ENCODE peak calls at places on chromosomes 13 and 19, in ten cellular contexts. K, H, J, S, B, R, I, O, V and T are unnamed samples.

GRCh38 chr19:47228937-47229673 is 1.9 kb downstream of the BBC3 start:
- DNase-seq in J (no peak), K (peak), V (no peak), B (peak), H (peak), I (peak), S (peak), O (no peak), R (no peak), T (no peak)

GRCh38 chr19:43618921-43619261 is 538 bp downstream of the ZNF428 start:
- DNase-seq in B (no peak), S (no peak), J (no peak), R (no peak), K (peak), O (no peak), V (peak), I (peak), H (peak), T (no peak)

GRCh38 chr13:44271031-44271433 is 102.6 kb upstream of the SERP2 start:
- DNase-seq in B (peak), H (no peak), V (no peak), K (peak), J (no peak), R (no peak), O (no peak), S (peak), I (no peak), T (no peak)

GRCh38 chr13:113591750-113592149 is 7.2 kb downstream of the TFDP1 start:
- DNase-seq in J (no peak), I (peak), S (no peak), V (peak), B (no peak), R (no peak), H (no peak), O (no peak), K (no peak), T (peak)

GRCh38 chr13:75795274-75795673 is 159.1 kb downstream of the LMO7 start:
- DNase-seq in H (no peak), K (no peak), V (no peak), B (no peak), R (no peak), S (no peak), I (no peak), O (no peak), J (no peak), T (no peak)

GRCh38 chr13:113879506-113880360 is 15.9 kb upstream of the GAS6 start:
- DNase-seq in V (no peak), K (no peak), R (no peak), O (no peak), H (no peak), S (no peak), I (no peak), B (no peak), J (no peak), T (peak)

GRCh38 chr19:14565765-14566711 is 5.8 kb downstream of the NDUFB7 start:
- DNase-seq in K (no peak), J (no peak), O (no peak), R (no peak), B (no peak), S (no peak), H (no peak), V (no peak), I (no peak), T (no peak)

GRCh38 chr13:94435604-94436226 is 43.8 kb downstream of the DCT start:
- DNase-seq in V (no peak), B (peak), I (no peak), O (peak), R (no peak), H (peak), J (no peak), S (peak), K (peak), T (no peak)

GRCh38 chr19:29262085-29262484 is 49.1 kb upstream of the UQCRFS1 start:
- DNase-seq in R (no peak), J (no peak), K (no peak), I (no peak), O (no peak), H (no peak), V (no peak), S (no peak), B (no peak), T (no peak)

GRCh38 chr19:46239193-46239767 is 9.7 kb downstream of the IGFL1 start:
- DNase-seq in I (no peak), O (no peak), B (no peak), J (no peak), V (no peak), K (no peak), R (no peak), S (no peak), H (no peak), T (no peak)

GRCh38 chr13:28718538-28719226 is at the start of gene SLC46A3:
- DNase-seq in O (peak), I (peak), J (peak), V (peak), B (peak), H (peak), R (peak), S (peak), K (peak), T (peak)
- TF ChIP-seq CTCF in O (no peak), I (no peak), J (peak), V (peak), B (no peak), H (peak), R (no peak), S (no peak), K (no peak), T (peak)

GRCh38 chr13:45325806-45326205 is 15.2 kb downstream of the TPT1 start:
- DNase-seq in H (no peak), S (peak), J (peak), V (peak), O (no peak), I (no peak), B (peak), R (no peak), K (peak), T (no peak)
- TF ChIP-seq CTCF in H (no peak), S (no peak), J (no peak), V (no peak), O (peak), I (no peak), B (no peak), R (no peak), K (peak), T (no peak)

DNA sequence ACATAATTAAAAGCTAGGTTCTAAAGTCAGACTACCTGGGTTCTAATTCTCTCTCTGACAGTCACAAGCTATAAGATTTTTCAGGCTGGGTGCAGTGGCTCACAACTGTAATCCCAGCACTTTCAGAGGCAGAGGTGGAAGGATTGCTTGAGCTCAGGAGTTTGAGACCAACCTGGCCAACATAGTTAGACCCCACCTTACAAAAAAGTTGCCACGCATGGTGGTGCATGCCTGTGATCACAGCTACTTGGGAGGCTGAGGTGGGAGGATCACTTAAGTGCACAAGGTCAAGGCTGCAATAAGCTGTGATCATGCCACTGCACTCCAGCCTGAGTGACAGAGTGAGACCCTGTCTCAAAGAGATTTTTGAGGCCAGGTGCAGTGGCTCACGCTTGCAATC is 6.0 kb downstream of the NFKBID start:
- DNase-seq in I (no peak), S (no peak), R (no peak), H (no peak), O (no peak), V (no peak), J (no peak), K (no peak), B (no peak), T (no peak)
- TF ChIP-seq CTCF in I (no peak), S (no peak), R (no peak), H (no peak), O (no peak), V (no peak), J (no peak), K (no peak), B (no peak), T (no peak)

GRCh38 chr19:41366089-41366488 is 2.1 kb upstream of the B9D2 start:
- DNase-seq in R (no peak), V (no peak), H (peak), K (no peak), B (no peak), I (no peak), J (no peak), O (no peak), S (no peak), T (no peak)
- TF ChIP-seq CTCF in R (peak), V (peak), H (peak), K (peak), B (peak), I (no peak), J (no peak), O (no peak), S (no peak), T (no peak)

DNA sequence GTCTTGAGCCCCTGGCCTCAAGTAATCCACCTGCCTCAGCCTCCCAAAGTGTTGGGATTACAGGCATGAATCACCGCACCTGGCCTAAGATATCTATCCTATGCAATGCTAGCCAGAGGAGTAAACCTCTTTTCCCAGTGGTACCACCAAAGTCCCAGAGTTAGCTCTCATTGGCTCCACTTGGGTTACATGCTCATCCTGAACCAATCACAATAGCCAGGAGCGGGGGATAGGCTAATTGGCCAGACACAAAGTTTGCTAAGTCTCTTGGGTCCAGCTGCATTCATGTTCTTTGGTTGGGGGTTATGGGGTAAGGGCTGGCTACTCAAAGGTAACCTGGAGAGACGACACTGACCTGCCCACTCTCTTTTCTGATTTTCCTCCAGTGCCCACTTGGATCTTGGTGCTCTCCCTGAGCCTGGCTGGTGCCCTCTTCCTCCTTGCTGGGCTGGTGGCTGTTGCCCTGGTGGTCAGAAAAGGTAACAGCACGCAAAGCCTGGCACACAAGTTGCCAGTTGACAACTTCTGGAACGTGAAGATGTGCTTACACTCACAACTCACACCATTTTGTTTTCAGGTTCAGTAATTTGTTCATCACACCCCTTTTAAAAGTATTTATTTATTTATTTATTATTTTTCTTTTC is 7.8 kb downstream of the C19orf38 start:
- DNase-seq in B (peak), O (no peak), V (no peak), R (peak), H (peak), I (no peak), J (no peak), K (peak), S (no peak), T (no peak)
- TF ChIP-seq CTCF in B (peak), O (peak), V (peak), R (peak), H (peak), I (peak), J (peak), K (peak), S (peak), T (peak)

GRCh38 chr19:7408251-7408650 is 59.5 kb downstream of the ARHGEF18 start:
- DNase-seq in R (no peak), V (no peak), O (no peak), K (no peak), H (peak), I (no peak), J (no peak), B (no peak), S (no peak), T (no peak)
- TF ChIP-seq CTCF in R (no peak), V (no peak), O (no peak), K (no peak), H (no peak), I (no peak), J (no peak), B (no peak), S (no peak), T (no peak)

DNA sequence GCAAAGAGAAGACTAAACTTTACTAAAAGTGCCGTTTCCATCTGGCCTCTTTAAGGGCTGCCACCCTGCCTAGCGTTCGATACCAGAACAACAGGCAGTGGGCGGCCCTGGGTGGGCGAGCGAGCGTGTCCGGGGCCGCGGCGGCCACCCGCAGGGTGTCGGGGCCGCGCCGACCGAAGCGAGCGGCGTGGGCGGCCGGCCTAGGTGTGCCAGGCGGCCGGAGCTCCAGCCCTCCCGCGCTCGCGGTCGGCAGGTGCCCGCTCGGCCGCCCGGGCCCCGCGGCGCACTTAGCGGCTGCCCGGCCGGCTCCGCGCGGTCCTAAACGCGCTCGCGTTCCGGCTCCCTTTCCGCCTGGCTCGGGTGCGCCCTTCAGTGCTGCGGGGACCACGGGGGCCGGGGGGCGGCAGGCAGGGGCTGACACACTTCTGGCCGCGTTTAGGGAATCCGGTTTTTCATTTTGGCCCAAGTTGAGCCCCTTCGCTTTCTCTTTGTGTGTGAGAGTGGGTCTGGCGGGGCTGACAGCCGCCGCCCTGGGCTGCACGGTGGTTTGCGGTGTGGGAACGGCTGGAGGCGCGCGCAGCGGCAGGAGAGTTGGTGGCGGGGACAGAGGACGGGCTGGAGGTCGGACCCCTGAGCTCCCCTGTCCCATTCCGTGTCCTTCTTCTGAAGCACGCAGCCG is 2.9 kb downstream of the FGF9 start:
- DNase-seq in S (no peak), K (peak), I (peak), H (peak), J (no peak), O (no peak), B (peak), R (peak), V (no peak), T (no peak)
- TF ChIP-seq CTCF in S (no peak), K (no peak), I (no peak), H (no peak), J (peak), O (no peak), B (no peak), R (no peak), V (peak), T (peak)

GRCh38 chr13:86174632-86175031 is 375.4 kb upstream of the SLITRK6 start:
- DNase-seq in H (no peak), S (peak), O (no peak), V (no peak), J (no peak), R (no peak), I (no peak), K (no peak), B (no peak), T (no peak)
- TF ChIP-seq CTCF in H (no peak), S (peak), O (no peak), V (peak), J (no peak), R (no peak), I (no peak), K (no peak), B (no peak), T (peak)

DNA sequence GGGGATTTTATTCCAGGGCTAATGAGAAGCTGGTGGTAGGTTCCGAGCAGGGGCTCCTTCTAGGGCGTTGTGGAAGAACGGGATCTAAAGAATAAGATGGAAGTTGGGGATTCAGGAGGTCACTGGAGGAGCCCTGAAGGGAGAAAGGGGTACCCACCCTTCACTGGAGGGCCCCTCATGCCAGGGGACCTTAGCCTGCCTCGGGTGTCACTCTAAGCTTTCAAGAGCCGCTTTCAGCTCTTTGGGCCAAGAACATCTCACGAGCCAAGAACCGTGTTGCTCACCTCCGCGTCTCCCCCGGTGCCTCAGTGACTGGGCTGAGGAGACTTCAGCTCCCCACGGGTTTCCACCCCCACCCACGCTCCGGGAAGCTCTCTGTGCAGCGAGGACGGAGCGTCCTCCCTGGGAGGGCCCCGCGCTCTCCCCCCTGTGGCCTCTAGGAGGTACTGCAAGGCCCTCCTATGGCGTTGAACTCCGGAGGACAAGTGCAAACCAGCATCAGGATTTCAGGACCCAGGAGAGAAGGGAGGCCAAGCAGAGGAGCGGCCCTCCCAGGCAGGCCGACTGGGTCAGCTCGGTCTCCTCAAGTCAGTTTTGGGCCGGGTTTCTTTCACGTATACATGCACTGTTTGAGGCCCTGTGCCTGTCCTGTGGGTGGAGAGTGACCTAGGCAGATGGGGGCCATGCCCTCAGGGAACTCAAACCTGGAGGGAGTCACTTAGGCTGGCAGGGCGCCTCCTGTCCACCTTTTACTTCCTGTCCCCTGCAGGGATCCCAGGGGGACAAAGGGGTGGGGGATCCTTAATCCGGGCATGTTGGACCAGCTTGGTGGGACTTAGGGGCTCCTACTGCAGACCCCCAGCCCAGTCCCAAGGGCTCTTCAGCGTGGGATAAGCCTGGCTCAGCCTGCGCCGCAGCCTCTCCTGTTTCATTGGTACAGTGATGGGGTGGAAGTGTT is 5.1 kb upstream of the KRTDAP start:
- DNase-seq in H (peak), I (peak), K (peak), V (peak), S (peak), O (peak), R (peak), J (no peak), B (peak), T (no peak)
- TF ChIP-seq CTCF in H (peak), I (peak), K (peak), V (peak), S (peak), O (peak), R (peak), J (peak), B (peak), T (peak)

DNA sequence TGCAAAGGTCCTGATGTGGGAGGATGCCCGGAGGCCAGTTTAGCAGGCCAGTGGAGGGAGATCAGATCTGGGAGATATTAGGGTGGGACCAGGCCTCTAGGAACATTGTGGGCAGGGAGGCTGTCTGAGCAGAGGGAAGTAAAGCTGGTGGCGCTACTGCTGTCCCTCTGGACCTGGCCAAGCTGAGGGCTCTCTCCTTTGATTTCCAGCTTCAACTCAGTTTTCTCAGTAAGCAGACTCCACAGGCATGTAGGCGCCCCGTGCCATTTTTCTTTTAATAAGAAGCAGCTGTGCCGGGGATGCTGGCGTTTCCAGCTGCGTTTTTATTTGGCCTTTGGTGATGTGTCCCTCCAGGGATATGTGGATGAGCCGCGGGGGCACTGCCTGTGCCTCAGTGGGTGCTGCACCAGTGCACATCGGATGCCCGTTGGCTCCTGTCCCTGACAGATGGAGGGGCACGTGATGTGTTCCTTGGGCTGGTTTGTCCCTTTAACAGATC is 6.7 kb downstream of the DNM2 start:
- DNase-seq in B (no peak), J (no peak), V (no peak), S (no peak), I (no peak), H (no peak), K (no peak), R (no peak), O (peak), T (no peak)
- TF ChIP-seq CTCF in B (no peak), J (no peak), V (no peak), S (no peak), I (no peak), H (no peak), K (no peak), R (no peak), O (no peak), T (no peak)